ENCODE peak calls at places on chromosomes 2 and 18, in eight cellular contexts. I is anterior cingulate cortex; B is MV-4-11; G is Right ventricle myocardium superior; T is left ventricle myocardium superior; Y is activated T-helper 1 cell treated with anti-CD3 and anti-CD28 coated beads, Interleukin-12 subunit alpha, Interleukin-12 subunit beta, Interleukin-2, Interleukin-4 antibody, amounts not matched to agents 30 ng/mL and 10 ng/mL and 1 ng/mL, durations not matched to agents 14 hours and 24 hours and 36 hours; L is stromal cell of bone marrow; U is naive B cell. S is an unnamed sample.

GRCh38 chr2:43139996-43140621 is 86.3 kb downstream of the ZFP36L2 start:
- DNase-seq in I (no peak), B (peak), G (peak), T (peak), Y (no peak), L (no peak), U (no peak), S (no peak)

GRCh38 chr2:61158356-61158944 is 3.5 kb upstream of the C2orf74 start:
- DNase-seq in I (no peak), B (peak), G (no peak), T (no peak), Y (no peak), L (no peak), U (no peak), S (no peak)

GRCh38 chr2:174078275-174078674 is 113.1 kb upstream of the SP3 start:
- DNase-seq in I (no peak), B (no peak), G (no peak), T (no peak), Y (no peak), L (peak), U (no peak), S (no peak)

GRCh38 chr2:129803067-129803466 is 176.4 kb upstream of the RAB6C start:
- DNase-seq in I (no peak), B (no peak), G (no peak), T (no peak), Y (no peak), L (no peak), U (no peak), S (no peak)

GRCh38 chr18:45254683-45255082 is 360.6 kb upstream of the SLC14A2 start:
- DNase-seq in I (no peak), B (no peak), G (peak), T (peak), Y (no peak), L (peak), U (no peak), S (no peak)

GRCh38 chr2:234869969-234870368 is 81.8 kb upstream of the SH3BP4 start:
- DNase-seq in I (no peak), B (no peak), G (no peak), T (no peak), Y (no peak), L (no peak), U (no peak), S (no peak)

GRCh38 chr2:58629720-58630119 is 388.6 kb upstream of the FANCL start:
- DNase-seq in I (no peak), B (no peak), G (no peak), T (no peak), Y (no peak), L (no peak), U (no peak), S (no peak)

GRCh38 chr2:96552284-96553175 is 16.0 kb downstream of the ARID5A start:
- DNase-seq in I (no peak), B (no peak), G (no peak), T (no peak), Y (no peak), L (no peak), U (no peak), S (peak)

GRCh38 chr18:77131100-77131651 is 1.4 kb downstream of the MBP start:
- DNase-seq in I (no peak), B (peak), G (peak), T (peak), Y (peak), L (no peak), U (peak), S (peak)

GRCh38 chr2:133040175-133040574 is 370.2 kb upstream of the LYPD1 start:
- DNase-seq in I (no peak), B (no peak), G (no peak), T (no peak), Y (no peak), L (no peak), U (no peak), S (no peak)

GRCh38 chr2:193891021-193891420 is 1696.3 kb upstream of the TMEFF2 start:
- DNase-seq in I (no peak), B (no peak), G (no peak), T (no peak), Y (no peak), L (no peak), U (no peak), S (no peak)

GRCh38 chr18:12384261-12384660 is 7.2 kb upstream of the AFG3L2 start:
- DNase-seq in I (no peak), B (no peak), G (no peak), T (no peak), Y (no peak), L (no peak), U (no peak), S (no peak)